ENCODE peak calls at places on chromosome 5, in nine cellular contexts. W is body of pancreas; L is thyroid gland; C is iPS-NIHi11; E is Kasumi-1; Z is HFFc6; R is central memory CD4-positive, alpha-beta T cell; A is AG08395; K is non-pigmented ciliary epithelial cell. X is an unnamed sample.

GRCh38 chr5:74094096-74094778 is 468.2 kb downstream of the ARHGEF28 start:
- DNase-seq in W (peak), L (no peak), C (no peak), E (no peak), Z (no peak), R (no peak), A (no peak), K (no peak), X (no peak)

GRCh38 chr5:1409386-1410110 is 35.7 kb downstream of the SLC6A3 start:
- DNase-seq in W (no peak), L (peak), C (peak), E (peak), Z (no peak), R (no peak), A (peak), K (no peak), X (no peak)

GRCh38 chr5:82465235-82465634 is 187.1 kb upstream of the RPS23 start:
- DNase-seq in W (no peak), L (no peak), C (no peak), E (no peak), Z (no peak), R (no peak), A (no peak), K (no peak), X (no peak)

GRCh38 chr5:64958757-64959391 is 190.1 kb downstream of the CWC27 start:
- DNase-seq in W (no peak), L (no peak), C (no peak), E (peak), Z (peak), R (peak), A (peak), K (no peak), X (no peak)

GRCh38 chr5:179387151-179388110 is 42.2 kb upstream of the ADAMTS2 start:
- DNase-seq in W (no peak), L (no peak), C (peak), E (no peak), Z (no peak), R (no peak), A (no peak), K (no peak), X (no peak)

GRCh38 chr5:68428232-68428811 is 212.8 kb downstream of the PIK3R1 start:
- DNase-seq in W (no peak), L (no peak), C (no peak), E (no peak), Z (no peak), R (no peak), A (no peak), K (no peak), X (no peak)

GRCh38 chr5:151686673-151687378 is at the start of gene SPARC:
- DNase-seq in W (peak), L (peak), C (peak), E (peak), Z (peak), R (no peak), A (peak), K (peak), X (no peak)

GRCh38 chr5:57779383-57780223 is 297.0 kb upstream of the ACTBL2 start:
- DNase-seq in W (peak), L (peak), C (peak), E (peak), Z (peak), R (no peak), A (peak), K (peak), X (no peak)

GRCh38 chr5:124370601-124371000 is 375.8 kb downstream of the ZNF608 start:
- DNase-seq in W (no peak), L (no peak), C (no peak), E (no peak), Z (no peak), R (no peak), A (no peak), K (no peak), X (no peak)

GRCh38 chr5:119397518-119398380 is 41.9 kb downstream of the TNFAIP8 start:
- DNase-seq in W (no peak), L (no peak), C (no peak), E (no peak), Z (peak), R (no peak), A (peak), K (no peak), X (peak)

GRCh38 chr5:172264814-172265213 is 18.8 kb downstream of the UBTD2 start:
- DNase-seq in W (no peak), L (no peak), C (no peak), E (no peak), Z (no peak), R (no peak), A (no peak), K (no peak), X (no peak)

GRCh38 chr5:180791611-180792213 is 10.9 kb downstream of the MGAT1 start:
- DNase-seq in W (no peak), L (no peak), C (no peak), E (no peak), Z (no peak), R (no peak), A (no peak), K (no peak), X (no peak)

GRCh38 chr5:130141689-130142320 is 237.5 kb downstream of the CHSY3 start:
- DNase-seq in W (no peak), L (peak), C (peak), E (peak), Z (no peak), R (no peak), A (peak), K (no peak), X (no peak)

GRCh38 chr5:76943006-76943405 is 9.8 kb upstream of the CRHBP start:
- DNase-seq in W (no peak), L (no peak), C (no peak), E (no peak), Z (peak), R (no peak), A (no peak), K (no peak), X (no peak)

GRCh38 chr5:77358566-77359205 is 133.4 kb downstream of the WDR41 start:
- DNase-seq in W (no peak), L (no peak), C (no peak), E (no peak), Z (peak), R (no peak), A (peak), K (peak), X (no peak)

GRCh38 chr5:162719720-162720119 is 652.1 kb downstream of the GABRG2 start:
- DNase-seq in W (no peak), L (no peak), C (no peak), E (no peak), Z (no peak), R (no peak), A (no peak), K (no peak), X (no peak)

GRCh38 chr5:74638776-74639537 is 1.6 kb downstream of the ENC1 start:
- DNase-seq in W (no peak), L (no peak), C (no peak), E (peak), Z (peak), R (no peak), A (no peak), K (no peak), X (no peak)

GRCh38 chr5:95440825-95441224 is 49.7 kb downstream of the FAM81B start:
- DNase-seq in W (no peak), L (no peak), C (no peak), E (no peak), Z (no peak), R (no peak), A (no peak), K (no peak), X (no peak)

GRCh38 chr5:75843319-75843718 is 126.1 kb upstream of the POC5 start:
- DNase-seq in W (no peak), L (no peak), C (no peak), E (no peak), Z (no peak), R (no peak), A (no peak), K (no peak), X (no peak)

GRCh38 chr5:157459715-157460599 is at the start of gene NIPAL4:
- DNase-seq in W (no peak), L (peak), C (peak), E (no peak), Z (no peak), R (no peak), A (no peak), K (no peak), X (peak)